ENCODE peak calls at places on chromosomes 16 and 17, in four cellular contexts. B is K562, V is H1, O is HepG2. H is an unnamed sample.

GRCh38 chr17:68398731-68399637 is 58.3 kb downstream of the WIPI1 start:
- DNase-seq in B (peak), V (no peak), O (peak), H (no peak)

GRCh38 chr16:81445143-81445922 is 725 bp downstream of the CMIP start:
- DNase-seq in B (peak), V (no peak), O (no peak), H (no peak)

GRCh38 chr17:30378191-30378796 is 433 bp upstream of the CPD start:
- DNase-seq in B (peak), V (no peak), O (no peak), H (no peak)

GRCh38 chr16:65312795-65313194 is 190.9 kb upstream of the CDH11 start:
- DNase-seq in B (no peak), V (no peak), O (no peak), H (no peak)

GRCh38 chr16:6524501-6524900 is 808.1 kb upstream of the RBFOX1 start:
- DNase-seq in B (no peak), V (no peak), O (no peak), H (no peak)

GRCh38 chr17:35238817-35239216 is 4.1 kb upstream of the SLFN5 start:
- DNase-seq in B (no peak), V (no peak), O (no peak), H (no peak)

GRCh38 chr17:13561606-13562270 is 40.0 kb downstream of the HS3ST3A1 start:
- DNase-seq in B (no peak), V (no peak), O (no peak), H (no peak)

GRCh38 chr17:17783121-17783824 is 53.5 kb downstream of the SREBF1 start:
- DNase-seq in B (peak), V (peak), O (no peak), H (peak)

GRCh38 chr16:17116595-17117322 is 354.0 kb downstream of the XYLT1 start:
- DNase-seq in B (no peak), V (no peak), O (no peak), H (no peak)

GRCh38 chr17:6297960-6298359 is 137.0 kb downstream of the AIPL1 start:
- DNase-seq in B (no peak), V (no peak), O (no peak), H (no peak)

GRCh38 chr17:76074390-76075363 is at the start of gene GALR2:
- DNase-seq in B (no peak), V (no peak), O (no peak), H (no peak)

GRCh38 chr17:59074494-59074893 is 32.2 kb downstream of the TRIM37 start:
- DNase-seq in B (no peak), V (no peak), O (no peak), H (no peak)

GRCh38 chr16:84550096-84550495 is 45.6 kb upstream of the MEAK7 start:
- DNase-seq in B (no peak), V (no peak), O (no peak), H (no peak)

GRCh38 chr16:84529607-84530006 is 25.1 kb upstream of the MEAK7 start:
- DNase-seq in B (no peak), V (no peak), O (no peak), H (no peak)

GRCh38 chr16:68696514-68696913 is 40.6 kb upstream of the CDH1 start:
- DNase-seq in B (no peak), V (no peak), O (peak), H (no peak)

GRCh38 chr17:41518789-41519449 is at the start of gene KRT15:
- DNase-seq in B (no peak), V (no peak), O (no peak), H (no peak)

GRCh38 chr17:80838381-80839345 is 153.0 kb upstream of the CHMP6 start:
- DNase-seq in B (no peak), V (no peak), O (no peak), H (no peak)

GRCh38 chr16:1109648-1110047 is 13.6 kb upstream of the C1QTNF8 start:
- DNase-seq in B (no peak), V (no peak), O (no peak), H (no peak)

GRCh38 chr16:12090162-12090552 is 113.6 kb downstream of the SNX29 start:
- DNase-seq in B (no peak), V (no peak), O (no peak), H (no peak)

DNA sequence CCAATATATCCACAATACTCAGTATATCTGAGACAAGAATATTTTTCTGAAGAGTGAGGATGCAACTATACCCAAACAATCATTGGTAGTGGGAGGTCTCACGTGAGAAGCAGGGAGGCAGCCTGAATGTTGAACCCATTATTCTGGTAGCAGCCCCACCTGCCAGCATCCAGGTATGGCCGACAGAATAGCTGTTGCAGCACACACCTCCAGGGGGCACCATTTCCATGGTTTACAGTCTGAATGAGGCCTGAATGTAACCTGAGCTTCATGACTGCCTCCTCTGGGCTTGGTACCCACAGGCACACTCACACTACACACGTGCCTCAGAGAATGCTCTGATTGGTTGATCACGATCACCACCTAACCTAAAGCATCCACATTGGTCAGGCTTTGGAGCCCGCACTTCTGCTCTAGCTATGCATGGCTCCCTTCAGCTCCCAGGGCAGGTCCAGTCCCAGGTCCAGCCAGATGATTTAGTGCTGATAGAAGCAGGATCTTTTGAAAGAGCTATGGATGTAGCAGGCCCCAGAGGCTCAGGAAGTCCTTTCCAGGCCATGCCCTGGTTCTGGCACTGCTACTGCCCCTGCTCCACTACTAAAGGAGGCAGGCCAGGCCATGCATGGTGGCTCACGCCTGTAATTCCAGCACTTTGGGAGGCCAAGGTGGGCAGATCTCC is 11.0 kb upstream of the CBFB start:
- DNase-seq in B (peak), V (peak), O (peak), H (peak)
- TF ChIP-seq HDAC6 in B (no peak), V (no peak), O (no peak), H (no peak)

DNA sequence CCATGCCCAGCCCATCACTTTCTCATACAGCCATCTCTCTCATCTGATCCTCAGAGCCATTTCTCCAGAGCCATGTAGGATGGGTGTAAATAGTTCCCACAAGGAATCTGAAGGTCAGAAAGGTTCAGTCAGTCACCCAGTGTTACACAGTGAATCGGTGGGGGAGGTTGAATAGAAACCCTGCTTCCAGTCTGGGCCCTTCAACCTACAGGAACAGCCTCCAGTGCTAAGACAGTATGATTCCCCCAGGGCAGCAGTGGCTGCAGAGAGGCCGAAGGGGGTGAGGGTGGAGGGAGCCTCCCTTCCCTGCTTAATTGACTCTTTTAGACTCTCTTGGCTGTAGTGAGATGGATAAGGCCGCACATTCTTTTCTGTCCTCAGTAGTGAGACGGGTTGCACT is 3.6 kb downstream of the WNT9B start:
- DNase-seq in B (no peak), V (no peak), O (no peak), H (no peak)
- TF ChIP-seq HDAC6 in B (no peak), V (no peak), O (no peak), H (no peak)

GRCh38 chr16:26118575-26118974 is 426.8 kb downstream of the HS3ST4 start:
- DNase-seq in B (no peak), V (peak), O (no peak), H (no peak)
- TF ChIP-seq HDAC6 in B (no peak), V (no peak), O (no peak), H (no peak)

GRCh38 chr17:9937164-9937835 is 32.2 kb upstream of the RCVRN start:
- DNase-seq in B (no peak), V (no peak), O (no peak), H (no peak)
- TF ChIP-seq HDAC6 in B (no peak), V (no peak), O (no peak), H (no peak)

GRCh38 chr16:55907661-55908060 is 32.5 kb upstream of the CES5A start:
- DNase-seq in B (no peak), V (no peak), O (no peak), H (no peak)

GRCh38 chr16:55908641-55909040 is 33.5 kb upstream of the CES5A start:
- DNase-seq in B (no peak), V (no peak), O (no peak), H (no peak)

GRCh38 chr16:55911616-55912015 is 36.4 kb upstream of the CES5A start:
- DNase-seq in B (no peak), V (no peak), O (no peak), H (no peak)

GRCh38 chr16:55912022-55912421 is 36.8 kb upstream of the CES5A start:
- DNase-seq in B (no peak), V (no peak), O (no peak), H (no peak)

DNA sequence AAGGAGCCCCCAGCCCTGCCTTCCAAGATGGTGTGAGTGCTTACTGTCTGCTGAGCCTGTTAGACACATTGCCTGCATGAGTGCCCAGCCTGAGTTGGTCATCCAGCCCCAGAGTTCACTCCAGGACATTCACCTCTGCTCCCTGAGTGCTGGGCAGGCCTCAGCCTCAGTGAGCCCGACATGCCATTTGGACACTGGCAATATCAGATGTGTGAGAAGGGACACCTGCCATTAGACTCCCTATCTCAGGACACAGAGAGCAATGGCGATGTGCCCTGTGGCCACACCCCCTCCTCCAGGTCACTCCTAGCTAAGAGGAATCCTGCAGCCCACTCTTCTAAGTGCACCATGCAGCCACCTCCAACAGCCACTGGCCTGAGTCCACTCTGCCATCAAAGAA is 34.7 kb upstream of the CES5A start:
- DNase-seq in B (no peak), V (no peak), O (no peak), H (no peak)
- TF ChIP-seq HDAC6 in B (no peak), V (no peak), O (no peak), H (no peak)

GRCh38 chr17:48555183-48555615 is 10.3 kb upstream of the HOXB2 start:
- DNase-seq in B (peak), V (no peak), O (no peak), H (no peak)
- TF ChIP-seq HDAC6 in B (no peak), V (no peak), O (no peak), H (no peak)